ENCODE peak calls at places on chromosome 11, in seven cellular contexts. W, N, G, X, Y, B and E are unnamed samples.

GRCh38 chr11:78653294-78653909 is 78.7 kb upstream of the NARS2 start:
- DNase-seq in W (no peak), N (peak), G (no peak), X (no peak), Y (no peak), B (peak), E (no peak)

GRCh38 chr11:279966-280761 is 2.0 kb downstream of the NLRP6 start:
- DNase-seq in W (no peak), N (no peak), G (peak), X (no peak), Y (no peak), B (no peak), E (peak)

GRCh38 chr11:28984216-28984615 is 876.0 kb downstream of the METTL15 start:
- DNase-seq in W (no peak), N (no peak), G (no peak), X (no peak), Y (no peak), B (no peak), E (no peak)

GRCh38 chr11:119460582-119460981 is 37.6 kb upstream of the THY1 start:
- DNase-seq in W (no peak), N (no peak), G (no peak), X (no peak), Y (no peak), B (no peak), E (no peak)

GRCh38 chr11:65116370-65117205 is 913 bp downstream of the ZNHIT2 start:
- DNase-seq in W (no peak), N (no peak), G (peak), X (peak), Y (no peak), B (no peak), E (peak)

GRCh38 chr11:115869780-115870431 is 365.7 kb upstream of the CADM1 start:
- DNase-seq in W (peak), N (no peak), G (no peak), X (no peak), Y (no peak), B (no peak), E (no peak)

GRCh38 chr11:114606003-114606801 is 10.6 kb upstream of the NXPE4 start:
- DNase-seq in W (no peak), N (peak), G (no peak), X (no peak), Y (no peak), B (peak), E (no peak)

GRCh38 chr11:132177106-132177505 is 806.7 kb downstream of the NTM start:
- DNase-seq in W (no peak), N (no peak), G (no peak), X (peak), Y (no peak), B (no peak), E (no peak)

GRCh38 chr11:46364056-46364455 is 16.8 kb downstream of the DGKZ start:
- DNase-seq in W (no peak), N (no peak), G (no peak), X (no peak), Y (no peak), B (no peak), E (no peak)

GRCh38 chr11:1326435-1327063 is 17.1 kb upstream of the TOLLIP start:
- DNase-seq in W (no peak), N (no peak), G (peak), X (no peak), Y (no peak), B (no peak), E (no peak)

GRCh38 chr11:119854521-119854920 is 125.5 kb upstream of the NECTIN1 start:
- DNase-seq in W (no peak), N (no peak), G (no peak), X (no peak), Y (no peak), B (no peak), E (no peak)

GRCh38 chr11:33013706-33014105 is 2.0 kb upstream of the DEPDC7 start:
- DNase-seq in W (no peak), N (no peak), G (no peak), X (no peak), Y (no peak), B (no peak), E (no peak)

GRCh38 chr11:95715777-95716241 is 73.8 kb downstream of the FAM76B start:
- DNase-seq in W (no peak), N (no peak), G (no peak), X (peak), Y (no peak), B (no peak), E (no peak)

GRCh38 chr11:47620836-47621378 is 21.5 kb downstream of the MTCH2 start:
- DNase-seq in W (no peak), N (no peak), G (no peak), X (peak), Y (no peak), B (no peak), E (no peak)
- H3K27ac ChIP-seq in W (no peak), N (no peak), G (no peak), X (no peak), Y (no peak), B (no peak), E (no peak)

DNA sequence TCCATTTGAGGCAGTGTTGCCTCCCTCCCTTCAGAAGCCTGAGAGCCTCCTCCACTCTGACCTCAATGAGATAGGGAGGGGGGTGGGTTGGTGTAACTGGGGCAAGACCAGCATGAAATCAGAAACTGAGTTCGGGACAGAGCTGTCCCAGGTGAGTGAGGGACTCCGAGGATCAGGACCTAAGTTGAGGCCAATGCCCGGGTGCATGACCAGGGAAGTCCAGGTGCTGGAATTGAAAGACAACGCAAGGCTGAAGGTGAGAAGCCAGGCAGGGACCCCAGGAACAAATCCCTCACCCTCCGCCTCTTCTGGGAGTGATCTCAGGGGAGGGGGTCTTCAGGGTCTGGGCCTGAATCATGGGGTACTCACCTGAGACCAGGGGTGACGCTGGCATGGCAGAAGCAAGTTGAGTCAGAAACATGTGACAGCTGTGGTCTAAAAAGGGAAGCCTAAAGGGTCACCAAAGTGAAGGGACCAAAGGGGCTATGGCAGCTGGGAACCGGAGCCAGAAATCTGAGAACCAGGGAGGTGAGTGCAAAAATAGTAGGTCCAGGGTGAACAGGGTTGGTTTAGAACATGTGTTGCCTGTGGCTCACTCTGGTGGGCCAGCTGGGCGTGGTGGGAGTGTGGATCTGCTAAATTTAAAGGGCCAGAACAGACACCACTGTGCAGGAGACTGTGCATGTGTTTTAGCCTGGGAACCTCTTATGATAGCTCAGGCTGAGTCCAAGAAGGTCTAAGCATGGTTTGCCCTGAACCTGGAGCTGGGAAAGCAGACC is 41.1 kb upstream of the ZBED5 start:
- DNase-seq in W (no peak), N (no peak), G (no peak), X (no peak), Y (no peak), B (no peak), E (no peak)
- TF ChIP-seq POLR2AphosphoS5 in W (no peak), N (no peak), G (no peak), X (no peak), Y (no peak), B (no peak), E (no peak)

GRCh38 chr11:123587559-123587958 is 66.9 kb downstream of the SCN3B start:
- DNase-seq in W (no peak), N (no peak), G (no peak), X (no peak), Y (no peak), B (no peak), E (no peak)

GRCh38 chr11:123588117-123588815 is 66.2 kb downstream of the SCN3B start:
- DNase-seq in W (no peak), N (no peak), G (no peak), X (no peak), Y (no peak), B (no peak), E (no peak)

GRCh38 chr11:123588863-123589262 is 65.6 kb downstream of the SCN3B start:
- DNase-seq in W (no peak), N (no peak), G (no peak), X (no peak), Y (no peak), B (no peak), E (no peak)

GRCh38 chr11:123593570-123593969 is 60.9 kb downstream of the SCN3B start:
- DNase-seq in W (no peak), N (no peak), G (no peak), X (no peak), Y (no peak), B (no peak), E (no peak)

DNA sequence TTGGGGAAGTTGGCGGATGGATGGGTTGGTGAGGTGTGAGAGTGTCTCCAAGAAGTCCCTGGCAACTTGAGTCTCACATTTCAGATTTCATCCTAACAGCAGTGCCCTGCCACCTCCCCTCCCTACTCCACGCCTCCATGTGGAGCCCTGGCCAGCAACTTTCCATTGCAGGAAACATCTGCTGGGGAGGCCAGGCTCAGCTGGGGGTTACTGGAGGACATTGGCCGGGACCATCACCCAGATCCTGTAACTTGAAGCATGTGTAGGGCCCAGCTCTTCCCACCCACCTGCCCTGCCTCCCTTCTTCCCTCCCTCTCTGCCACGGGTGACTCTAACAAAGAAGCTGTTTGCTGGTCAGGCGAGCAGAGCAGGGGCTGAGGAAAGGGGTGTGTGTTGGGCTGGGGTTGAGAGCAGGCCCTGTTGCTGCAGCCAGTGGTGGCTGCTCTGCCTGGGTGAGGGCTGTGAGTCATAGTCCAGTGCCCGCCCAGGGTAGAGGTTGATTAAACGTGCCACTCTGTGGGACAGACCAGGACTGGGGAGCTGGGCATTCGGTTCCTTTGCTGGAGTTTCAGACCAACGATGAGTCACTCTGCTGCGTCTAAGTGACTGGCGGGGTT is 64.0 kb downstream of the SCN3B start:
- DNase-seq in W (no peak), N (no peak), G (no peak), X (peak), Y (peak), B (no peak), E (no peak)
- TF ChIP-seq POLR2A in W (no peak), N (no peak), G (no peak), X (no peak), Y (no peak), B (no peak), E (no peak)

DNA sequence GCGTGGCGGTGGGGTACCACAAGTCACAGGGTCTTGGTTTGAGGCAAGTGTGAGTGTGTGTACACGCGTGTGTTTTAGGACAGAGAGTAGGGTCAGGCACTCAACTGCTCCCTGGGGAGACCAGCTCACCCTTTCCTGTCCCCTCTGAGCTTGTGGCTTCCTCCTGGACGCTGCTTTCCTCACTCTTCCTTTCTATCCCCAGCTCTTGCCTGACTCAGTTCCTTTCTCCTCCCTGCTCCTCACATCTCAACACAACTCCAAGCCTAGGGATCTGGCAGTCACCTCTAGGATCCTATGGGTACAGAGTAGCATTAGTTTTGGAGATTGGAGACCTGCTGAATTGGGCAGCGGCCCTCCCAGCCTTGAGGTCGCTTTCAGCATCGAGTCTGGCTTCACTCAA is 4.1 kb downstream of the CLCF1 start:
- DNase-seq in W (no peak), N (no peak), G (no peak), X (no peak), Y (no peak), B (no peak), E (no peak)
- H3K27ac ChIP-seq in W (no peak), N (peak), G (peak), X (no peak), Y (no peak), B (peak), E (peak)

GRCh38 chr11:124672531-124673215 is 866 bp downstream of the SIAE start:
- DNase-seq in W (no peak), N (no peak), G (no peak), X (no peak), Y (no peak), B (no peak), E (no peak)
- TF ChIP-seq POLR2AphosphoS5 in W (no peak), N (no peak), G (no peak), X (no peak), Y (no peak), B (no peak), E (no peak)

GRCh38 chr11:74170694-74171629 is at the start of the genes C2CD3 and PPME1:
- DNase-seq in W (peak), N (peak), G (peak), X (peak), Y (peak), B (peak), E (peak)
- TF ChIP-seq POLR2A in W (peak), N (peak), G (peak), X (no peak), Y (peak), B (peak), E (peak)

GRCh38 chr11:68750988-68751325 is 363 bp downstream of the TESMIN start:
- DNase-seq in W (no peak), N (no peak), G (no peak), X (no peak), Y (no peak), B (no peak), E (peak)

GRCh38 chr11:68750197-68750987 is 928 bp downstream of the TESMIN start:
- DNase-seq in W (peak), N (no peak), G (no peak), X (no peak), Y (no peak), B (no peak), E (peak)

GRCh38 chr11:68749501-68750196 is 1.7 kb downstream of the TESMIN start:
- DNase-seq in W (no peak), N (no peak), G (no peak), X (no peak), Y (no peak), B (no peak), E (no peak)

GRCh38 chr11:68753300-68753699 is 2.0 kb upstream of the TESMIN start:
- DNase-seq in W (no peak), N (no peak), G (no peak), X (no peak), Y (no peak), B (no peak), E (no peak)

DNA sequence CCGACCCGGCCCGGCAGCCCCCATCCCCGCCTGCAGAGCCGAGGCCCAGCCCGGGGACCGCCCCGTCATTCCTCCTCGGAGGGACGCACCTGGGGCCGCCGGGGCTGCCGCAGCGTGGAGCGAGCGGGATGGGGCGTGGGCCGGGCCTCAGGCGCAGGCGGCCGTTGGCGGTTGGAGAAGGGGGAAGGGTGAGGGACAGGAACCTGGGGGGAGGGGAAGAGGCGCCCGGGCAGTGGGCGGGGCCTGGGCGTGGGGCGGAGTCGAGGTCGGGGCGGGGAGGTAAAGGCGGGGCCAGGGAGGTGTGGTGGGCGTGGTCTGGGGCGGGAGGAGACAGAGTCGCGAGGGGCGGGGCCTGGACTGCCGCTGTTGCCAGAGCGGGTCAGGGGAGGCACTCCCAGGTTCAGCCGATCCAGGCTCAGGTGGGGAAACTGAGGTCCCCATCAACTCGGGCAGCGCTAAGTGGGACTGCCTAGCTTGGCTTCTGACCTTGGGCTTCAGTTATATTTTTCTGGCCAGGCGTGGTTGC is at the start of gene TESMIN:
- DNase-seq in W (peak), N (peak), G (peak), X (peak), Y (peak), B (no peak), E (peak)
- H3K27ac ChIP-seq in W (peak), N (no peak), G (no peak), X (no peak), Y (peak), B (no peak), E (peak)

GRCh38 chr11:14423633-14424032 is 64.7 kb upstream of the RRAS2 start:
- DNase-seq in W (no peak), N (no peak), G (no peak), X (peak), Y (no peak), B (no peak), E (no peak)

GRCh38 chr11:14425621-14426020 is 66.6 kb upstream of the RRAS2 start:
- DNase-seq in W (no peak), N (no peak), G (no peak), X (no peak), Y (no peak), B (no peak), E (no peak)

GRCh38 chr11:14422052-14422813 is 63.2 kb upstream of the RRAS2 start:
- DNase-seq in W (peak), N (peak), G (peak), X (peak), Y (peak), B (peak), E (peak)

GRCh38 chr11:14422814-14423182 is 63.8 kb upstream of the RRAS2 start:
- DNase-seq in W (no peak), N (no peak), G (no peak), X (no peak), Y (no peak), B (no peak), E (no peak)

GRCh38 chr11:14424096-14424495 is 65.1 kb upstream of the RRAS2 start:
- DNase-seq in W (no peak), N (no peak), G (no peak), X (peak), Y (no peak), B (no peak), E (no peak)
- TF ChIP-seq POLR2AphosphoS5 in W (no peak), N (no peak), G (no peak), X (no peak), Y (no peak), B (no peak), E (no peak)